ENCODE peak calls at places on chromosomes 16 and 17, in five cellular contexts. A, F, V, K and I are unnamed samples.

GRCh38 chr17:8693328-8693727 is 51.3 kb downstream of the CCDC42 start:
- DNase-seq in F (no peak), K (no peak), V (no peak), A (no peak), I (no peak)

GRCh38 chr17:19448341-19449268 is 37.6 kb downstream of the RNF112 start:
- DNase-seq in K (no peak), A (no peak), V (no peak), F (no peak), I (no peak)

GRCh38 chr17:75601057-75601987 is 13.7 kb downstream of the MYO15B start:
- DNase-seq in A (peak), V (peak), K (peak), F (peak), I (peak)

GRCh38 chr17:65472602-65473001 is 88.8 kb downstream of the AXIN2 start:
- DNase-seq in A (no peak), K (no peak), V (no peak), F (no peak), I (no peak)

GRCh38 chr17:55458977-55459376 is 37.3 kb upstream of the MMD start:
- DNase-seq in F (no peak), K (no peak), A (no peak), V (no peak), I (no peak)

GRCh38 chr17:37672545-37673078 is 29.4 kb upstream of the DDX52 start:
- DNase-seq in K (no peak), V (no peak), A (no peak), F (no peak), I (no peak)

GRCh38 chr17:33163827-33164555 is 129.1 kb downstream of the ASIC2 start:
- DNase-seq in V (no peak), F (no peak), A (no peak), K (no peak), I (no peak)

GRCh38 chr16:54921229-54921824 is 9.3 kb upstream of the IRX5 start:
- DNase-seq in K (no peak), A (no peak), F (no peak), V (no peak), I (no peak)

GRCh38 chr17:66542183-66542966 is 240.0 kb downstream of the PRKCA start:
- DNase-seq in K (no peak), V (no peak), A (no peak), F (no peak), I (no peak)